ENCODE peak calls at places on chromosome 2, in four cellular contexts. K is neuronal stem cell, Q is IMR-90, O is mesendoderm. F is an unnamed sample. For H3K79me1, the result is how much of the 10 kb centered on the place peaks cover.

GRCh38 chr2:222656544-222657446 is 903 bp upstream of the FARSB start:
- DNase-seq in K (no peak), Q (no peak), O (no peak), F (no peak)

GRCh38 chr2:218020281-218020680 is 17.5 kb upstream of the TNS1 start:
- DNase-seq in K (no peak), Q (no peak), O (no peak), F (no peak)

GRCh38 chr2:20168048-20168726 is 56.7 kb downstream of the SDC1 start:
- DNase-seq in K (no peak), Q (no peak), O (no peak), F (no peak)

GRCh38 chr2:176110975-176111663 is 4.0 kb downstream of the HOXD11 start:
- DNase-seq in K (no peak), Q (peak), O (peak), F (peak)

GRCh38 chr2:23828256-23828980 is 98.5 kb downstream of the ATAD2B start:
- DNase-seq in K (no peak), Q (no peak), O (no peak), F (no peak)

GRCh38 chr2:200865736-200865995 is 1.2 kb upstream of the CLK1 start:
- DNase-seq in K (no peak), Q (no peak), O (no peak), F (no peak)

GRCh38 chr2:489084-489483 is 188.1 kb downstream of the TMEM18 start:
- DNase-seq in K (no peak), Q (no peak), O (no peak), F (peak)

GRCh38 chr2:185876234-185876633 is 137.6 kb downstream of the FSIP2 start:
- DNase-seq in K (no peak), Q (no peak), O (no peak), F (no peak)

GRCh38 chr2:29747786-29748470 is 173.5 kb downstream of the ALK start:
- DNase-seq in K (no peak), Q (peak), O (no peak), F (peak)

GRCh38 chr2:85278361-85278760 is 49.4 kb downstream of the TGOLN2 start:
- DNase-seq in K (no peak), Q (peak), O (no peak), F (peak)

GRCh38 chr2:167534443-167534842 is 646.2 kb downstream of the XIRP2 start:
- DNase-seq in K (no peak), Q (peak), O (no peak), F (no peak)

GRCh38 chr2:174859563-174860169 is 95.4 kb upstream of the CHRNA1 start:
- DNase-seq in K (no peak), Q (no peak), O (no peak), F (no peak)

GRCh38 chr2:1787799-1788477 is 43.6 kb upstream of the PXDN start:
- DNase-seq in K (no peak), Q (no peak), O (no peak), F (no peak)

GRCh38 chr2:85741811-85742507 is 11.8 kb upstream of the ATOH8 start:
- DNase-seq in K (peak), Q (peak), O (no peak), F (no peak)

GRCh38 chr2:238784671-238785527 is 63.0 kb upstream of the TWIST2 start:
- DNase-seq in K (peak), Q (peak), O (peak), F (peak)

GRCh38 chr2:201854221-201854801 is 48.0 kb downstream of the CDK15 start:
- DNase-seq in K (no peak), Q (peak), O (no peak), F (peak)

DNA sequence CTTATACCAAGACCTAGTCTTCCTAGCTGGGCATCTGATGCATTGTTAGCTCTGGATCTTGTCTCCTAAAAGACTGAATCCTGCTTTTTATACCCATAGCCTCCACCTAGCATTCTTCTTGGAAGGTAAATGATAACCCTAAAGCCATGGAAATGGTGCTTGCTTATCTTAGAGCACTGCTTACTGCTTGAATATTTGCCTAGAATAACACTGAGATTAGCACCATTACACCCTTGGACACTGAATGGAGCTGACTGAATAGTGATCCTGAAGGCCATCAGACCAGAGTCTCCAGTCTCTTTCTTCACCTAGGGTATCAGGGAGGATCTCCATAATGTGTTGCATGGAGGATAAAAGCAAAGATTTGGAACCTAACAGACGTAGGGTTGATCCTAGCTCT is 50.3 kb upstream of the UGP2 start:
- DNase-seq in K (no peak), Q (no peak), O (no peak), F (no peak)
- H3K4me3 ChIP-seq in K (no peak), Q (no peak), O (no peak), F (no peak)

GRCh38 chr2:235557903-235558302 is 64.1 kb downstream of the AGAP1 start:
- DNase-seq in K (no peak), Q (no peak), O (no peak), F (no peak)
- H3K79me1 ChIP-seq in K (under half), Q (under half), O (under half), F (under half)

GRCh38 chr2:38907743-38908562 is 18.3 kb downstream of the ARHGEF33 start:
- DNase-seq in K (no peak), Q (no peak), O (no peak), F (peak)
- H3K4me3 ChIP-seq in K (no peak), Q (no peak), O (no peak), F (no peak)

GRCh38 chr2:74002515-74003391 is 18.0 kb downstream of the TET3 start:
- DNase-seq in K (peak), Q (peak), O (peak), F (peak)

GRCh38 chr2:74003494-74004211 is 18.9 kb downstream of the TET3 start:
- DNase-seq in K (no peak), Q (peak), O (peak), F (no peak)

GRCh38 chr2:74005786-74006185 is 21.1 kb downstream of the TET3 start:
- DNase-seq in K (no peak), Q (no peak), O (no peak), F (no peak)

GRCh38 chr2:74006424-74006823 is 21.7 kb downstream of the TET3 start:
- DNase-seq in K (no peak), Q (no peak), O (peak), F (no peak)

DNA sequence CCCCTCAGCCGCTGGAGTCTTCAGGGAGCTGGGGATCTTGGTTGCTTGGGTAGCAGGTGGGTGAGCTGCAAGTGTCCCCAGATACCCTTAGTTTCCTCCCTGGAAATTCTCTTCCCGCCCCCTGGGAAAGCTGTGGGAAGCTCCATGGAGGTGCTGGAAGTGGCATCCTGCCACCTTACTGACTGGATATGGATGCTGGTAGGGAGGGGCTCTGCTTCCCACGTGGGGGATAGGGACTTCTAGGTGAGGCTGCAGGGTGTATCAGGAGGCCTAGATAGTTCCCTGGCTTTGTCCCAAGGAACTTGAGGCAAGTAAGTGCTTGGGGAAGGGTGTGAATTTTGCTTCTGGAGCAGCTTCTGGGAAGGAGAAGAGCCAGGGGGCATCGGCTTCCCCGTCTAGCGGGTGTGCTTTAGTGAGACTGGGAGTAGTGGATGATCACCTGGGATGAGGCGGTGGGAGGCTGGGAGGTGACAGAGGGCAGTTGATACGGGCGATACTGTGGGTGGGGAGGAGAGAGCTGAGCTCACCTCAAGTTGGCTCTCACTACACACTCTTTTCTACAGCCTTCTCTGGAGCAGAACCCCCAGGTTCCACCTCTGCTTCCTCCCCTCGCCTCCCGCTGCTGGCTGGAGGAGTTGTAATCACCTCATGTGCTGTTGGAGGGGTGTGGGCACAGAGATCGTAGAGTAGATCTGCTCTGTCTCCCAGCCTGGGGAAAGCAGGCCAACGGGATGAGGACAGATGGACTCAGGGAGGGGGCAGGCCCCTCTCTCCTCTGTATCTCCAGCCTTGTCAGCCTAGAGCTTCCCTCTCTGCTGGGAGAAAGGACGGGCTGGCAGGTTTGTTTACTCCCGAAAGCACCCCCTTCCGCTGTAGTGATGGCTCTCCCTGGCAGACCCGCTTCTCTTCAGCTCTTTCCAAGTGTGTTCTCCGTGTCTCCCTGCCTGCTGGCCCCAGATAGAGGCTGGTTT is 19.8 kb downstream of the TET3 start:
- DNase-seq in K (no peak), Q (no peak), O (no peak), F (no peak)
- H3K79me1 ChIP-seq in K (under half), Q (under half), O (under half), F (under half)

GRCh38 chr2:105121417-105121816 is 83.5 kb downstream of the MRPS9 start:
- DNase-seq in K (no peak), Q (no peak), O (no peak), F (no peak)
- H3K4me3 ChIP-seq in K (no peak), Q (no peak), O (no peak), F (no peak)

GRCh38 chr2:235640900-235641299 is 147.1 kb downstream of the AGAP1 start:
- DNase-seq in K (no peak), Q (peak), O (no peak), F (no peak)

GRCh38 chr2:235639885-235640284 is 146.0 kb downstream of the AGAP1 start:
- DNase-seq in K (no peak), Q (no peak), O (no peak), F (no peak)

GRCh38 chr2:235638541-235639192 is 144.8 kb downstream of the AGAP1 start:
- DNase-seq in K (no peak), Q (no peak), O (peak), F (no peak)

GRCh38 chr2:235637906-235638305 is 144.1 kb downstream of the AGAP1 start:
- DNase-seq in K (no peak), Q (no peak), O (no peak), F (no peak)

DNA sequence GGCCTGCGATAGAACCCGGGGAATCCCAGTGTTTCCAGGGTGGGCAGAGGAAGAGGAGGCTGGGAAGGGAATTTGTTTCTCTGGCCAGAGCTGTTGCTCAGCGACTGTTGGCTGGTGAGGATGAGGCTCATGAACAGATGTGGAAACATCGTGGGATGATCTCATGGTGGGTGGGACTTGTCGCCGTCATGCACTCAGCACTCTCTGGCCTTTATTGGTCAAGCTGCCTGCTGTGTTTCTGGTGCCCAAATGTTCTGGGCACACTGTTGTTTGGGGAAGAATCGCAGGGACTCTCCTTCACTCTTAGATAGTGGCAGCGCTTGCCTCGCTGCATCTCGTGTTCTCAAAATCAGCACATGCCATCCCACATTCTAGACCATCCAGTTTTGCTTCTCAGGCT is 145.5 kb downstream of the AGAP1 start:
- DNase-seq in K (no peak), Q (peak), O (peak), F (peak)
- H3K79me1 ChIP-seq in K (under half), Q (under half), O (under half), F (under half)